ENCODE peak calls at places on chromosomes 6 and 20, in eight cellular contexts. Q is dorsolateral prefrontal cortex; I is NCI-H1417; C is germinal center; U is uterus; Z is T-cell; K is CD4-positive, CD25-positive, alpha-beta regulatory T cell; O is choroid plexus epithelial cell. H is an unnamed sample.

GRCh38 chr6:85449388-85449817 is 480 bp upstream of the NT5E start:
- DNase-seq in K (peak), O (peak), Z (no peak), I (no peak), U (peak), Q (no peak), C (peak), H (no peak)

GRCh38 chr6:53168516-53169257 is 20.0 kb upstream of the GCM1 start:
- DNase-seq in Q (no peak), C (no peak), K (no peak), U (no peak), Z (no peak), I (no peak), O (peak), H (no peak)

GRCh38 chr20:18133962-18134361 is 3.7 kb upstream of the KAT14 start:
- DNase-seq in U (no peak), I (no peak), C (no peak), Q (no peak), Z (no peak), O (no peak), K (no peak), H (no peak)

GRCh38 chr6:38169826-38170526 is 350.4 kb downstream of the ZFAND3 start:
- DNase-seq in Q (no peak), K (no peak), O (no peak), U (no peak), Z (no peak), I (peak), C (no peak), H (no peak)

GRCh38 chr20:41137412-41138216 is at the start of gene PLCG1:
- DNase-seq in K (peak), Z (peak), O (peak), C (peak), Q (peak), I (peak), U (peak), H (peak)

GRCh38 chr6:131597448-131597847 is 24.4 kb downstream of the ARG1 start:
- DNase-seq in Q (no peak), K (peak), Z (no peak), I (no peak), U (no peak), O (peak), C (no peak), H (no peak)

GRCh38 chr20:44187054-44187762 is at the start of gene JPH2:
- DNase-seq in K (no peak), Q (no peak), Z (no peak), C (no peak), U (peak), O (peak), I (no peak), H (no peak)

GRCh38 chr6:138663892-138664291 is 109.7 kb upstream of the CCDC28A start:
- DNase-seq in U (no peak), I (no peak), O (no peak), K (no peak), Z (no peak), Q (no peak), C (no peak), H (no peak)

GRCh38 chr6:21045135-21045616 is 510.9 kb downstream of the CDKAL1 start:
- DNase-seq in U (no peak), Q (no peak), O (peak), K (no peak), C (no peak), I (no peak), Z (no peak), H (no peak)

GRCh38 chr6:150541587-150541986 is 58.1 kb upstream of the PLEKHG1 start:
- DNase-seq in K (no peak), O (peak), Z (no peak), I (no peak), C (no peak), Q (no peak), U (no peak), H (no peak)

GRCh38 chr6:113723182-113723581 is 134.0 kb upstream of the MARCKS start:
- DNase-seq in K (no peak), Z (no peak), I (no peak), O (peak), U (no peak), Q (no peak), C (no peak), H (no peak)

GRCh38 chr6:117346142-117346930 is 79.4 kb downstream of the ROS1 start:
- DNase-seq in U (no peak), Z (no peak), I (no peak), K (peak), Q (no peak), C (no peak), O (peak), H (no peak)

GRCh38 chr20:49595811-49596545 is 28.0 kb upstream of the PTGIS start:
- DNase-seq in Q (no peak), K (peak), Z (no peak), O (peak), I (no peak), U (peak), C (no peak), H (no peak)

GRCh38 chr20:40470313-40471260 is 218.4 kb downstream of the MAFB start:
- DNase-seq in Q (no peak), O (peak), Z (no peak), K (no peak), U (peak), C (peak), I (no peak), H (no peak)

GRCh38 chr20:4925842-4926530 is 75.3 kb downstream of the SLC23A2 start:
- DNase-seq in U (peak), Q (peak), Z (no peak), I (no peak), K (no peak), C (no peak), O (peak), H (no peak)

GRCh38 chr20:43188234-43188653 is 1.5 kb downstream of the PTPRT start:
- DNase-seq in Q (no peak), U (no peak), C (no peak), O (no peak), I (peak), Z (no peak), K (no peak), H (no peak)

GRCh38 chr6:87291879-87292278 is 30.5 kb upstream of the SMIM8 start:
- DNase-seq in C (no peak), Q (no peak), Z (no peak), I (no peak), K (no peak), O (no peak), U (no peak), H (no peak)

GRCh38 chr6:89313006-89313405 is 2.1 kb downstream of the GABRR2 start:
- DNase-seq in I (no peak), Z (no peak), O (peak), K (no peak), Q (no peak), U (no peak), C (no peak), H (no peak)

GRCh38 chr6:168155193-168155592 is 76.2 kb upstream of the FRMD1 start:
- DNase-seq in O (peak), Z (no peak), U (peak), C (no peak), I (no peak), Q (no peak), K (no peak), H (no peak)